ENCODE peak calls at places on chromosomes 1 and 21, in eight cellular contexts. K is adrenal gland, Z is fibroblast of lung, Y is uterus, H is tibial nerve, A is heart right ventricle, F is astrocyte of the spinal cord, N is Caco-2. I is an unnamed sample.
A peak's percentile ranks its signal among the peaks of the same experiment; 100 is the strongest.

GRCh38 chr1:93317207-93317606 is 28.5 kb upstream of the DR1 start:
- DNase-seq in F (no peak), K (peak; percentile 37), Y (no peak), H (peak; percentile 40), N (no peak), A (peak; percentile 22), Z (no peak), I (no peak)

GRCh38 chr1:99737016-99737415 is 29.4 kb downstream of the FRRS1 start:
- DNase-seq in A (peak; percentile 46), H (peak; percentile 28), Y (no peak), F (peak; percentile 78), K (peak; percentile 54), N (peak; percentile 34), Z (peak; percentile 76), I (no peak)

GRCh38 chr1:20198918-20199317 is 12.6 kb upstream of the PLA2G2C start:
- DNase-seq in F (no peak), A (no peak), Y (no peak), K (no peak), Z (no peak), H (no peak), N (no peak), I (no peak)

GRCh38 chr1:175174702-175175102 is 17.9 kb downstream of the KIAA0040 start:
- DNase-seq in H (no peak), N (no peak), Z (no peak), A (no peak), Y (no peak), F (no peak), K (no peak), I (no peak)

GRCh38 chr1:179794669-179795068 is 51.6 kb downstream of the FAM163A start:
- DNase-seq in F (peak; percentile 22), A (no peak), Y (no peak), K (no peak), N (no peak), H (no peak), Z (no peak), I (no peak)

GRCh38 chr1:48526045-48526714 is 54.2 kb upstream of the SPATA6 start:
- DNase-seq in F (no peak), Z (peak; percentile 88), A (no peak), K (peak; percentile 17), Y (no peak), H (peak; percentile 30), N (no peak), I (peak; percentile 67)

GRCh38 chr1:212669600-212669999 is 30.0 kb downstream of the BATF3 start:
- DNase-seq in H (no peak), K (no peak), Y (no peak), Z (no peak), A (no peak), N (no peak), F (no peak), I (no peak)

GRCh38 chr1:58881471-58881994 is 97.7 kb upstream of the JUN start:
- DNase-seq in N (peak; percentile 43), F (peak; percentile 47), Z (peak; percentile 83), K (peak; percentile 78), A (no peak), H (peak; percentile 72), Y (no peak), I (no peak)

GRCh38 chr1:42240964-42241755 is 76.6 kb upstream of the GUCA2A start:
- DNase-seq in A (no peak), F (peak; percentile 29), K (no peak), H (no peak), Y (no peak), Z (no peak), N (no peak), I (no peak)

GRCh38 chr1:4034318-4034887 is 134.3 kb upstream of the C1orf174 start:
- DNase-seq in A (no peak), H (no peak), Z (no peak), N (no peak), K (no peak), Y (no peak), F (no peak), I (no peak)

GRCh38 chr1:67626495-67627235 is 58.3 kb upstream of the GADD45A start:
- DNase-seq in A (no peak), H (no peak), Y (no peak), N (no peak), Z (peak; percentile 54), F (peak; percentile 82), K (no peak), I (no peak)

GRCh38 chr1:56133517-56134472 is 445.6 kb downstream of the PLPP3 start:
- DNase-seq in Y (no peak), H (no peak), N (no peak), F (no peak), K (no peak), A (no peak), Z (no peak), I (no peak)

GRCh38 chr1:115188680-115189395 is 99.5 kb upstream of the TSPAN2 start:
- DNase-seq in A (no peak), H (no peak), Z (no peak), K (no peak), N (no peak), Y (no peak), F (no peak), I (no peak)

GRCh38 chr21:46668381-46668780 is 32.9 kb downstream of the PRMT2 start:
- DNase-seq in N (no peak), F (no peak), Z (no peak), K (no peak), H (no peak), A (no peak), Y (no peak), I (no peak)
- H3K4me3 ChIP-seq in N (peak overlapping the region; percentile 71), F (peak overlapping the region; percentile 55), Z (no peak overlapping the region), K (no peak overlapping the region), H (peak overlapping the region; percentile 27), A (peak overlapping the region; percentile 55), Y (no peak overlapping the region), I (no peak overlapping the region)

GRCh38 chr1:231949277-231950122 is 322.9 kb downstream of the DISC1 start:
- DNase-seq in H (peak; percentile 38), K (no peak), N (no peak), Y (peak; percentile 19), F (no peak), A (no peak), Z (no peak), I (no peak)
- TF ChIP-seq CTCF in H (no peak), K (no peak), N (no peak), Y (no peak), F (peak; percentile 9), A (no peak), Z (no peak), I (no peak)

DNA sequence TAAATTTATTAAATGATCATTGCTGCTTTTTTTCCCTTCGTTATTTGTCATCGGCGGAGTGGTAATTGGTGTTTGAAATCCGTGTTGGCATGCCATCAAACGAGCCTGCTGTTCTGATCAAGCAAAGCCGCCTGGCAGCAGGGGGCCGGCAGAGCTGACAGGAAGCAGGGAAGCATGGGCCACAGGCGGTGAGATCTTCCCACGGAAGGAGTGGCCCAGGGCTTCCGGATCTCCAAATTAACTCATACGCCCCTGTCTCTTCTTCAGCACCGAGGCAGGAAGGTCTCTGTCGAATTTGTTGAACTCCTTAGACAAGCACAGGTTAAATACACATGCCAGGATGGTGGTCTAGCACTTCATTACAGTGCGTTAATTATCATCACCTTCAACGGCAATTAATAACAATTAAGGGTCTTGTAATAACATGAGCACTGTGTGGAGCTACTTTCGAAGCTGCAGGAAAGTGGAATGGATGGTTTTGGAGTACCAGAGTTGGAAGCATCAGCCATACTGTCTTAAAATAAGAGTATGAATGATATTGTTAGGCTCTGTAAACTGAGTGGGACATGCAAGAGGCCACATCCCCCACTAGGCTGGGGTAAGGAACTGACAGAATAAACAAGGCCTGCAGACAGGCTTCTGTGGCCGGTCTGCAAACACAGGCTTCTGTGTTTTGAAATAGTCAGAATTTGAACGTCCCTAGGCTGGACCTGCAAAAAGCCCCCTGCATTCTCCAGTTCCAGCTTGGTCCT is 199.4 kb upstream of the DAB1 start:
- DNase-seq in N (no peak), A (peak; percentile 64), K (peak; percentile 38), Y (no peak), H (no peak), F (peak; percentile 6), Z (peak; percentile 5), I (no peak)
- H3K4me3 ChIP-seq in N (no peak overlapping the region), A (no peak overlapping the region), K (no peak overlapping the region), Y (no peak overlapping the region), H (no peak overlapping the region), F (no peak overlapping the region), Z (no peak overlapping the region), I (no peak overlapping the region)

GRCh38 chr1:34538481-34538880 is 216.4 kb upstream of the GJB5 start:
- DNase-seq in F (no peak), A (no peak), Y (no peak), H (no peak), K (no peak), N (no peak), Z (no peak), I (no peak)
- TF ChIP-seq CTCF in F (no peak), A (no peak), Y (no peak), H (no peak), K (no peak), N (no peak), Z (no peak), I (no peak)

GRCh38 chr1:169105087-169105433 is 1.4 kb upstream of the ATP1B1 start:
- DNase-seq in A (no peak), F (no peak), Z (no peak), N (no peak), H (no peak), K (no peak), Y (no peak), I (no peak)
- H3K4me3 ChIP-seq in A (peak overlapping the region; percentile 93), F (no peak overlapping the region), Z (no peak overlapping the region), N (peak overlapping the region; percentile 99), H (no peak overlapping the region), K (peak overlapping the region; percentile 73), Y (no peak overlapping the region), I (no peak overlapping the region)

GRCh38 chr1:1302006-1302430 is 5.7 kb downstream of the ACAP3 start:
- DNase-seq in N (no peak), A (no peak), K (no peak), Z (no peak), Y (no peak), H (no peak), F (no peak), I (no peak)
- TF ChIP-seq CTCF in N (no peak), A (peak; percentile 43), K (no peak), Z (peak; percentile 16), Y (no peak), H (no peak), F (peak; percentile 60), I (peak; percentile 42)

DNA sequence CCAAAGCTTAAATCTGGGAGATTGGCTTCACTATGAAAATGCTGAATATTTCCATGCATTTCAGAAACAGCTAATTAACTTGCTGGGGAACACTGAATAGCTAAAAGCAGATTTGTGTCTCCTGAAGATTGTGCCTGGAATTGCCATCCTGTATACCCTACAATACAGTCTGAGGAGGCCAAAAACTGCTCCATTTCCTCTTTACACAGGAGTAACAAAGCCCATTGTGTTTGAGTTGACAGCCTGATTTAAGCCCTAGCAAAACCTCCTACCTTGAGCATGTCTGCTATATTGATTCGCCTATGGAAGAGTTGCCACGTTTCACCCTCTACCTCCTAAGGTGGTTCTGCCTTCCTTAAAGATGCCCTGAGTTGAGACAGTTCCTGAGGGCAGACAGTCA is 1.5 kb upstream of the PIK3R3 start:
- DNase-seq in H (no peak), N (no peak), Z (no peak), K (no peak), F (no peak), Y (no peak), A (peak; percentile 22), I (no peak)
- H3K4me3 ChIP-seq in H (no peak overlapping the region), N (no peak overlapping the region), Z (no peak overlapping the region), K (no peak overlapping the region), F (peak overlapping the region; percentile 71), Y (no peak overlapping the region), A (peak overlapping the region; percentile 74), I (peak overlapping the region; percentile 80)

DNA sequence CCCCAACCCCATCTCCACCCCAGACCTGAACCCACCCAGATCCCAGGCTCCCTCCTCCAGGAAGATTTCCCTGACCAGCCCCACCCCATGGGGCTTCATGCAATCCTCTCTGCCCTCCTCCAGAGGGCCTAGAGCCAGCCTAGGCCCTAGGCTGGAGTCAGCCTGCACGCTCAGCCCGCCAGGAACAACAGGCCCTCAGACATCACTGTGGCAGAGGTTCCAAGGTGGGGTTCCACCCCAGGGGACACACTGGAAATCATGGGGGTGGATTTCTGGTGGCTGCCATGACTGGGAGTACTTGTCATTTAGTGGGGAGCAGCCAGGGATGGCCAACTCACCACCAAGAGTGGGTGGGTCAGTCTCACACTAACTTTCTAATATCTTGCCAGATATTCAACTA is 122.0 kb downstream of the GLIS1 start:
- DNase-seq in Z (no peak), H (no peak), K (peak; percentile 3), N (no peak), A (no peak), F (peak; percentile 16), Y (no peak), I (no peak)
- TF ChIP-seq CTCF in Z (no peak), H (no peak), K (no peak), N (no peak), A (no peak), F (peak; percentile 23), Y (no peak), I (no peak)

I was measured in LNCaP clone FGC.